ENCODE peak calls at places on chromosomes 1 and 21, in ten cellular contexts. P is DMS153; U is effector CD4-positive, alpha-beta T cell; H is T-helper 2 cell; B is upper lobe of right lung; T is EH; F is heart left ventricle; Y is central memory CD4-positive, alpha-beta T cell; M is putamen; Q is Karpas-422. C is an unnamed sample.

GRCh38 chr1:32525053-32525452 is 14.2 kb upstream of the ZBTB8A start:
- DNase-seq in P (no peak), U (no peak), H (no peak), B (no peak), T (no peak), F (no peak), Y (no peak), M (no peak), Q (peak; percentile 34), C (no peak)

GRCh38 chr1:48996311-48996710 is 219.6 kb upstream of the BEND5 start:
- DNase-seq in P (no peak), U (no peak), H (no peak), B (no peak), T (no peak), F (no peak), Y (no peak), M (no peak), Q (no peak), C (no peak)

GRCh38 chr1:48572632-48573258 is 100.7 kb upstream of the SPATA6 start:
- DNase-seq in P (peak; percentile 89), U (no peak), H (no peak), B (peak; percentile 75), T (peak; percentile 27), F (peak; percentile 20), Y (no peak), M (peak; percentile 74), Q (peak; percentile 75), C (no peak)

GRCh38 chr1:243848165-243849088 is 1.6 kb downstream of the AKT3 start:
- DNase-seq in P (no peak), U (no peak), H (no peak), B (no peak), T (no peak), F (no peak), Y (no peak), M (peak; percentile 7), Q (no peak), C (no peak)

GRCh38 chr1:231122143-231122542 is 39.7 kb upstream of the TRIM67 start:
- DNase-seq in P (no peak), U (no peak), H (no peak), B (no peak), T (no peak), F (no peak), Y (no peak), M (no peak), Q (no peak), C (no peak)

GRCh38 chr1:113684153-113684541 is 75.1 kb downstream of the PHTF1 start:
- DNase-seq in P (no peak), U (no peak), H (no peak), B (no peak), T (peak; percentile 42), F (peak; percentile 30), Y (no peak), M (no peak), Q (no peak), C (no peak)

GRCh38 chr1:236284291-236284711 is 2.5 kb upstream of the ERO1B start:
- DNase-seq in P (no peak), U (no peak), H (no peak), B (no peak), T (no peak), F (no peak), Y (peak; percentile 7), M (no peak), Q (peak; percentile 65), C (no peak)

GRCh38 chr1:16173447-16174260 is 17.8 kb upstream of the EPHA2 start:
- DNase-seq in P (no peak), U (no peak), H (no peak), B (peak; percentile 84), T (peak; percentile 88), F (no peak), Y (no peak), M (no peak), Q (no peak), C (no peak)

GRCh38 chr21:42671778-42672593 is 18.6 kb downstream of the PDE9A start:
- DNase-seq in P (peak; percentile 65), U (no peak), H (no peak), B (no peak), T (no peak), F (no peak), Y (no peak), M (no peak), Q (no peak), C (no peak)

GRCh38 chr1:155255243-155256100 is at the start of gene ENTREP3:
- DNase-seq in P (peak; percentile 79), U (peak; percentile 69), H (peak; percentile 61), B (peak; percentile 94), T (peak; percentile 87), F (peak; percentile 91), Y (peak; percentile 65), M (peak; percentile 88), Q (peak; percentile 95), C (peak; percentile 57)

GRCh38 chr1:76074321-76075187 is at the start of gene ST6GALNAC3:
- DNase-seq in P (peak; percentile 24), U (peak; percentile 63), H (peak; percentile 53), B (peak; percentile 90), T (peak; percentile 68), F (peak; percentile 77), Y (peak; percentile 70), M (peak; percentile 80), Q (no peak), C (no peak)

GRCh38 chr21:42565206-42565810 is 51.7 kb downstream of the SLC37A1 start:
- DNase-seq in P (no peak), U (no peak), H (no peak), B (peak; percentile 61), T (no peak), F (no peak), Y (no peak), M (no peak), Q (no peak), C (no peak)

GRCh38 chr1:89888480-89889335 is 67.9 kb downstream of the LRRC8D start:
- DNase-seq in P (no peak), U (no peak), H (no peak), B (no peak), T (no peak), F (no peak), Y (no peak), M (peak; percentile 37), Q (no peak), C (no peak)

GRCh38 chr21:41316641-41317392 is at the start of gene FAM3B:
- DNase-seq in P (peak; percentile 59), U (no peak), H (no peak), B (peak; percentile 78), T (no peak), F (no peak), Y (no peak), M (no peak), Q (no peak), C (no peak)

GRCh38 chr1:205477759-205478247 is 22.0 kb upstream of the BLACAT1 start:
- DNase-seq in P (peak; percentile 66), U (no peak), H (no peak), B (peak; percentile 88), T (peak; percentile 87), F (no peak), Y (no peak), M (no peak), Q (no peak), C (peak; percentile 28)

GRCh38 chr1:211566431-211567025 is 12.4 kb downstream of the SLC30A1 start:
- DNase-seq in P (no peak), U (no peak), H (no peak), B (no peak), T (no peak), F (no peak), Y (no peak), M (no peak), Q (no peak), C (no peak)

GRCh38 chr1:119286587-119287181 is 81.9 kb upstream of the HAO2 start:
- DNase-seq in P (no peak), U (no peak), H (no peak), B (no peak), T (peak; percentile 34), F (no peak), Y (no peak), M (no peak), Q (peak; percentile 83), C (no peak)